ENCODE peak calls at places on chromosomes 16 and 17, in six cellular contexts. One of them, this sample, is unnamed.

GRCh38 chr17:38912221-38912813 is 13.1 kb upstream of the LASP1NB start:
- DNase-seq in MCF 10A: no peak
- DNase-seq in NCI-H1105: no peak
- DNase-seq in prostate gland: no peak
- DNase-seq in dermis blood vessel endothelial cell: no peak
- DNase-seq in retina: no peak
- DNase-seq in this sample: no peak

GRCh38 chr17:57881143-57881542 is 31.3 kb upstream of the MRPS23 start:
- DNase-seq in dermis blood vessel endothelial cell: no peak
- DNase-seq in retina: no peak
- DNase-seq in NCI-H1105: no peak
- DNase-seq in prostate gland: no peak
- DNase-seq in MCF 10A: no peak
- DNase-seq in this sample: peak; percentile 37

GRCh38 chr16:84791088-84791487 is 28.7 kb upstream of the CRISPLD2 start:
- DNase-seq in MCF 10A: no peak
- DNase-seq in prostate gland: no peak
- DNase-seq in retina: no peak
- DNase-seq in dermis blood vessel endothelial cell: no peak
- DNase-seq in NCI-H1105: no peak
- DNase-seq in this sample: no peak

GRCh38 chr17:79370126-79370525 is 240.7 kb downstream of the RBFOX3 start:
- DNase-seq in prostate gland: no peak
- DNase-seq in dermis blood vessel endothelial cell: no peak
- DNase-seq in retina: no peak
- DNase-seq in MCF 10A: no peak
- DNase-seq in NCI-H1105: no peak
- DNase-seq in this sample: no peak

GRCh38 chr17:38352245-38353083 is 820 bp downstream of the SOCS7 start:
- DNase-seq in dermis blood vessel endothelial cell: peak; percentile 47
- DNase-seq in NCI-H1105: no peak
- DNase-seq in retina: peak; percentile 73
- DNase-seq in MCF 10A: peak; percentile 30
- DNase-seq in prostate gland: no peak
- DNase-seq in this sample: peak; percentile 44

GRCh38 chr16:81530814-81531213 is 86.2 kb downstream of the CMIP start:
- DNase-seq in retina: no peak
- DNase-seq in NCI-H1105: no peak
- DNase-seq in dermis blood vessel endothelial cell: no peak
- DNase-seq in MCF 10A: peak; percentile 40
- DNase-seq in prostate gland: no peak
- DNase-seq in this sample: no peak

GRCh38 chr17:40322417-40323315 is 13.7 kb downstream of the RARA start:
- DNase-seq in retina: peak; percentile 75
- DNase-seq in dermis blood vessel endothelial cell: peak; percentile 96
- DNase-seq in MCF 10A: no peak
- DNase-seq in prostate gland: no peak
- DNase-seq in NCI-H1105: no peak
- DNase-seq in this sample: peak; percentile 91

GRCh38 chr17:48952904-48953303 is 8.3 kb upstream of the SNF8 start:
- DNase-seq in NCI-H1105: no peak
- DNase-seq in MCF 10A: no peak
- DNase-seq in dermis blood vessel endothelial cell: peak; percentile 27
- DNase-seq in retina: no peak
- DNase-seq in prostate gland: no peak
- DNase-seq in this sample: no peak

GRCh38 chr16:722835-723633 is 2.1 kb downstream of the ANTKMT start:
- DNase-seq in retina: no peak
- DNase-seq in MCF 10A: no peak
- DNase-seq in prostate gland: no peak
- DNase-seq in dermis blood vessel endothelial cell: no peak
- DNase-seq in NCI-H1105: no peak
- DNase-seq in this sample: no peak

GRCh38 chr17:68516732-68517131 is 4.5 kb downstream of the PRKAR1A start:
- DNase-seq in NCI-H1105: no peak
- DNase-seq in MCF 10A: no peak
- DNase-seq in prostate gland: no peak
- DNase-seq in dermis blood vessel endothelial cell: no peak
- DNase-seq in retina: no peak
- DNase-seq in this sample: no peak

GRCh38 chr17:75105269-75106080 is 4.3 kb upstream of the ARMC7 start:
- DNase-seq in dermis blood vessel endothelial cell: peak; percentile 80
- DNase-seq in prostate gland: peak; percentile 70
- DNase-seq in NCI-H1105: peak; percentile 35
- DNase-seq in MCF 10A: peak; percentile 60
- DNase-seq in retina: peak; percentile 45
- DNase-seq in this sample: peak; percentile 95

GRCh38 chr16:73735018-73735417 is 561.6 kb upstream of the PSMD7 start:
- DNase-seq in retina: no peak
- DNase-seq in MCF 10A: peak; percentile 90
- DNase-seq in prostate gland: no peak
- DNase-seq in NCI-H1105: no peak
- DNase-seq in dermis blood vessel endothelial cell: no peak
- DNase-seq in this sample: no peak

GRCh38 chr16:27684047-27684446 is 134.1 kb downstream of the KATNIP start:
- DNase-seq in dermis blood vessel endothelial cell: no peak
- DNase-seq in retina: no peak
- DNase-seq in NCI-H1105: no peak
- DNase-seq in MCF 10A: no peak
- DNase-seq in prostate gland: no peak
- DNase-seq in this sample: no peak

GRCh38 chr16:75928295-75928694 is 202.0 kb upstream of the CPHXL start:
- DNase-seq in NCI-H1105: no peak
- DNase-seq in prostate gland: no peak
- DNase-seq in dermis blood vessel endothelial cell: no peak
- DNase-seq in retina: no peak
- DNase-seq in MCF 10A: no peak
- DNase-seq in this sample: no peak

GRCh38 chr17:80694992-80695912 is 150.6 kb downstream of the RPTOR start:
- DNase-seq in MCF 10A: no peak
- DNase-seq in dermis blood vessel endothelial cell: peak; percentile 55
- DNase-seq in retina: no peak
- DNase-seq in prostate gland: no peak
- DNase-seq in NCI-H1105: no peak
- DNase-seq in this sample: peak; percentile 57

GRCh38 chr16:31201511-31202401 is 804 bp downstream of the PYCARD start:
- DNase-seq in MCF 10A: no peak
- DNase-seq in prostate gland: no peak
- DNase-seq in dermis blood vessel endothelial cell: peak; percentile 32
- DNase-seq in NCI-H1105: peak; percentile 23
- DNase-seq in retina: peak; percentile 31
- DNase-seq in this sample: no peak

GRCh38 chr17:14203392-14203791 is 33.3 kb downstream of the CDRT15 start:
- DNase-seq in retina: no peak
- DNase-seq in prostate gland: no peak
- DNase-seq in MCF 10A: no peak
- DNase-seq in NCI-H1105: no peak
- DNase-seq in dermis blood vessel endothelial cell: no peak
- DNase-seq in this sample: no peak

GRCh38 chr17:35765731-35766488 is 5.2 kb downstream of the C17orf50 start:
- DNase-seq in dermis blood vessel endothelial cell: no peak
- DNase-seq in NCI-H1105: no peak
- DNase-seq in retina: peak; percentile 57
- DNase-seq in prostate gland: no peak
- DNase-seq in MCF 10A: no peak
- DNase-seq in this sample: no peak

GRCh38 chr17:80824549-80825470 is 166.8 kb upstream of the CHMP6 start:
- DNase-seq in dermis blood vessel endothelial cell: peak; percentile 13
- DNase-seq in prostate gland: no peak
- DNase-seq in NCI-H1105: no peak
- DNase-seq in MCF 10A: no peak
- DNase-seq in retina: no peak
- DNase-seq in this sample: peak; percentile 14

GRCh38 chr17:7380855-7381683 is at the start of gene TNK1:
- DNase-seq in retina: peak; percentile 51
- DNase-seq in dermis blood vessel endothelial cell: no peak
- DNase-seq in NCI-H1105: peak; percentile 2
- DNase-seq in prostate gland: peak; percentile 84
- DNase-seq in MCF 10A: peak; percentile 54
- DNase-seq in this sample: no peak

GRCh38 chr17:41689497-41690299 is 1.0 kb downstream of the EIF1 start:
- DNase-seq in MCF 10A: peak; percentile 55
- DNase-seq in dermis blood vessel endothelial cell: peak; percentile 78
- DNase-seq in NCI-H1105: no peak
- DNase-seq in retina: peak; percentile 71
- DNase-seq in prostate gland: peak; percentile 33
- DNase-seq in this sample: peak; percentile 71

GRCh38 chr16:67666538-67667433 is at the start of the genes C16orf86 and ENKD1:
- DNase-seq in prostate gland: peak; percentile 75
- DNase-seq in MCF 10A: no peak
- DNase-seq in NCI-H1105: peak; percentile 62
- DNase-seq in dermis blood vessel endothelial cell: peak; percentile 79
- DNase-seq in retina: peak; percentile 94
- DNase-seq in this sample: peak; percentile 73

GRCh38 chr17:8900207-8900606 is 32.7 kb upstream of the PIK3R6 start:
- DNase-seq in MCF 10A: no peak
- DNase-seq in prostate gland: no peak
- DNase-seq in retina: no peak
- DNase-seq in NCI-H1105: no peak
- DNase-seq in dermis blood vessel endothelial cell: no peak
- DNase-seq in this sample: no peak

GRCh38 chr16:88382491-88383400 is at the start of gene ZNF469:
- DNase-seq in retina: no peak
- DNase-seq in MCF 10A: no peak
- DNase-seq in dermis blood vessel endothelial cell: peak; percentile 28
- DNase-seq in prostate gland: no peak
- DNase-seq in NCI-H1105: no peak
- DNase-seq in this sample: no peak

GRCh38 chr16:29811896-29812665 is at the start of gene PRRT2:
- DNase-seq in dermis blood vessel endothelial cell: peak; percentile 55
- DNase-seq in prostate gland: peak; percentile 34
- DNase-seq in NCI-H1105: peak; percentile 50
- DNase-seq in retina: peak; percentile 92
- DNase-seq in MCF 10A: no peak
- DNase-seq in this sample: peak; percentile 55

GRCh38 chr16:51697454-51697853 is 546.4 kb upstream of the SALL1 start:
- DNase-seq in retina: no peak
- DNase-seq in prostate gland: no peak
- DNase-seq in NCI-H1105: no peak
- DNase-seq in MCF 10A: peak; percentile 10
- DNase-seq in dermis blood vessel endothelial cell: no peak
- DNase-seq in this sample: no peak

GRCh38 chr16:77171750-77172635 is 19.0 kb upstream of the MON1B start:
- DNase-seq in dermis blood vessel endothelial cell: peak; percentile 86
- DNase-seq in MCF 10A: peak; percentile 77
- DNase-seq in prostate gland: peak; percentile 63
- DNase-seq in retina: peak; percentile 62
- DNase-seq in NCI-H1105: peak; percentile 42
- DNase-seq in this sample: peak; percentile 76

GRCh38 chr17:77795685-77796084 is 162.8 kb upstream of the TNRC6C start:
- DNase-seq in dermis blood vessel endothelial cell: no peak
- DNase-seq in NCI-H1105: no peak
- DNase-seq in retina: no peak
- DNase-seq in MCF 10A: no peak
- DNase-seq in prostate gland: no peak
- DNase-seq in this sample: no peak

GRCh38 chr16:29192329-29193247 is 207.7 kb downstream of the LAT start:
- DNase-seq in NCI-H1105: no peak
- DNase-seq in prostate gland: no peak
- DNase-seq in MCF 10A: no peak
- DNase-seq in retina: no peak
- DNase-seq in dermis blood vessel endothelial cell: no peak
- DNase-seq in this sample: no peak

GRCh38 chr16:72847187-72848044 is 200.5 kb downstream of the ZFHX3 start:
- DNase-seq in prostate gland: no peak
- DNase-seq in MCF 10A: peak; percentile 25
- DNase-seq in dermis blood vessel endothelial cell: peak; percentile 66
- DNase-seq in retina: peak; percentile 52
- DNase-seq in NCI-H1105: no peak
- DNase-seq in this sample: peak; percentile 32

GRCh38 chr17:77458202-77459017 is 317.6 kb downstream of the SEC14L1 start:
- DNase-seq in retina: no peak
- DNase-seq in dermis blood vessel endothelial cell: no peak
- DNase-seq in NCI-H1105: no peak
- DNase-seq in MCF 10A: no peak
- DNase-seq in prostate gland: no peak
- DNase-seq in this sample: no peak

GRCh38 chr17:46115687-46116086 is 77.5 kb downstream of the KANSL1 start:
- DNase-seq in prostate gland: no peak
- DNase-seq in dermis blood vessel endothelial cell: no peak
- DNase-seq in MCF 10A: no peak
- DNase-seq in retina: no peak
- DNase-seq in NCI-H1105: no peak
- DNase-seq in this sample: no peak

GRCh38 chr17:70355185-70355584 is 185.9 kb downstream of the KCNJ2 start:
- DNase-seq in NCI-H1105: no peak
- DNase-seq in prostate gland: no peak
- DNase-seq in MCF 10A: peak; percentile 17
- DNase-seq in retina: no peak
- DNase-seq in dermis blood vessel endothelial cell: no peak
- DNase-seq in this sample: no peak

GRCh38 chr17:75983501-75984181 is 4.6 kb downstream of the TEN1 start:
- DNase-seq in retina: no peak
- DNase-seq in prostate gland: no peak
- DNase-seq in NCI-H1105: no peak
- DNase-seq in MCF 10A: peak; percentile 45
- DNase-seq in dermis blood vessel endothelial cell: no peak
- DNase-seq in this sample: no peak

GRCh38 chr17:29115906-29116651 is 64.1 kb downstream of the MYO18A start:
- DNase-seq in prostate gland: no peak
- DNase-seq in retina: peak; percentile 38
- DNase-seq in MCF 10A: peak; percentile 49
- DNase-seq in dermis blood vessel endothelial cell: peak; percentile 47
- DNase-seq in NCI-H1105: peak; percentile 79
- DNase-seq in this sample: peak; percentile 35

This sample was measured in endothelial cell of umbilical vein.